ENCODE peak calls at places on chromosomes 4 and X, in six cellular contexts. One of them, this sample, is unnamed.

GRCh38 chrX:9897761-9898161 is 69.4 kb upstream of the CLDN34 start:
- DNase-seq in osteocyte: no peak
- DNase-seq in stimulated activated CD4-positive, alpha-beta T cell treated with anti-CD3 and anti-CD28 coated beads, Interleukin-1b, Interleukin-23, amount 100 ng/mL, for 24 hours: no peak
- DNase-seq in substantia nigra: no peak
- DNase-seq in posterior vena cava: no peak
- DNase-seq in fibroblast of pulmonary artery: peak
- DNase-seq in this sample: peak

GRCh38 chrX:155966876-155967275 is 30.6 kb upstream of the IL9R start:
- DNase-seq in osteocyte: no peak
- DNase-seq in stimulated activated CD4-positive, alpha-beta T cell treated with anti-CD3 and anti-CD28 coated beads, Interleukin-1b, Interleukin-23, amount 100 ng/mL, for 24 hours: no peak
- DNase-seq in substantia nigra: no peak
- DNase-seq in posterior vena cava: no peak
- DNase-seq in fibroblast of pulmonary artery: peak
- DNase-seq in this sample: peak

GRCh38 chr4:40427138-40427537 is 92.0 kb downstream of the CHRNA9 start:
- DNase-seq in osteocyte: no peak
- DNase-seq in stimulated activated CD4-positive, alpha-beta T cell treated with anti-CD3 and anti-CD28 coated beads, Interleukin-1b, Interleukin-23, amount 100 ng/mL, for 24 hours: no peak
- DNase-seq in substantia nigra: no peak
- DNase-seq in posterior vena cava: no peak
- DNase-seq in fibroblast of pulmonary artery: no peak
- DNase-seq in this sample: no peak

GRCh38 chr4:1502976-1503375 is 96.7 kb upstream of the NKX1-1 start:
- DNase-seq in osteocyte: peak
- DNase-seq in stimulated activated CD4-positive, alpha-beta T cell treated with anti-CD3 and anti-CD28 coated beads, Interleukin-1b, Interleukin-23, amount 100 ng/mL, for 24 hours: no peak
- DNase-seq in substantia nigra: no peak
- DNase-seq in posterior vena cava: peak
- DNase-seq in fibroblast of pulmonary artery: no peak
- DNase-seq in this sample: no peak

GRCh38 chr4:168028568-168028967 is 63.8 kb upstream of the ANXA10 start:
- DNase-seq in osteocyte: no peak
- DNase-seq in stimulated activated CD4-positive, alpha-beta T cell treated with anti-CD3 and anti-CD28 coated beads, Interleukin-1b, Interleukin-23, amount 100 ng/mL, for 24 hours: no peak
- DNase-seq in substantia nigra: no peak
- DNase-seq in posterior vena cava: no peak
- DNase-seq in fibroblast of pulmonary artery: peak
- DNase-seq in this sample: no peak

GRCh38 chrX:53684415-53685192 is 1.9 kb downstream of the HUWE1 start:
- DNase-seq in osteocyte: no peak
- DNase-seq in stimulated activated CD4-positive, alpha-beta T cell treated with anti-CD3 and anti-CD28 coated beads, Interleukin-1b, Interleukin-23, amount 100 ng/mL, for 24 hours: peak
- DNase-seq in substantia nigra: no peak
- DNase-seq in posterior vena cava: no peak
- DNase-seq in fibroblast of pulmonary artery: no peak
- DNase-seq in this sample: no peak

GRCh38 chrX:100381613-100382012 is 28.5 kb downstream of the PCDH19 start:
- DNase-seq in osteocyte: no peak
- DNase-seq in stimulated activated CD4-positive, alpha-beta T cell treated with anti-CD3 and anti-CD28 coated beads, Interleukin-1b, Interleukin-23, amount 100 ng/mL, for 24 hours: no peak
- DNase-seq in substantia nigra: no peak
- DNase-seq in posterior vena cava: no peak
- DNase-seq in fibroblast of pulmonary artery: peak
- DNase-seq in this sample: no peak

GRCh38 chrX:66915893-66916292 is 277.0 kb upstream of the EDA2R start:
- DNase-seq in osteocyte: no peak
- DNase-seq in stimulated activated CD4-positive, alpha-beta T cell treated with anti-CD3 and anti-CD28 coated beads, Interleukin-1b, Interleukin-23, amount 100 ng/mL, for 24 hours: no peak
- DNase-seq in substantia nigra: no peak
- DNase-seq in posterior vena cava: no peak
- DNase-seq in fibroblast of pulmonary artery: no peak
- DNase-seq in this sample: no peak

GRCh38 chr4:24044610-24045589 is 155.1 kb upstream of the PPARGC1A start:
- DNase-seq in osteocyte: no peak
- DNase-seq in stimulated activated CD4-positive, alpha-beta T cell treated with anti-CD3 and anti-CD28 coated beads, Interleukin-1b, Interleukin-23, amount 100 ng/mL, for 24 hours: no peak
- DNase-seq in substantia nigra: no peak
- DNase-seq in posterior vena cava: no peak
- DNase-seq in fibroblast of pulmonary artery: no peak
- DNase-seq in this sample: no peak

GRCh38 chr4:88569944-88570455 is 22.3 kb upstream of the HERC3 start:
- DNase-seq in osteocyte: no peak
- DNase-seq in stimulated activated CD4-positive, alpha-beta T cell treated with anti-CD3 and anti-CD28 coated beads, Interleukin-1b, Interleukin-23, amount 100 ng/mL, for 24 hours: no peak
- DNase-seq in substantia nigra: no peak
- DNase-seq in posterior vena cava: no peak
- DNase-seq in fibroblast of pulmonary artery: no peak
- DNase-seq in this sample: no peak

GRCh38 chr4:42483426-42484379 is 86.4 kb downstream of the SHISA3 start:
- DNase-seq in osteocyte: no peak
- DNase-seq in stimulated activated CD4-positive, alpha-beta T cell treated with anti-CD3 and anti-CD28 coated beads, Interleukin-1b, Interleukin-23, amount 100 ng/mL, for 24 hours: no peak
- DNase-seq in substantia nigra: no peak
- DNase-seq in posterior vena cava: no peak
- DNase-seq in fibroblast of pulmonary artery: peak
- DNase-seq in this sample: no peak

GRCh38 chr4:115215935-115216334 is 102.5 kb upstream of the NDST4 start:
- DNase-seq in osteocyte: no peak
- DNase-seq in stimulated activated CD4-positive, alpha-beta T cell treated with anti-CD3 and anti-CD28 coated beads, Interleukin-1b, Interleukin-23, amount 100 ng/mL, for 24 hours: no peak
- DNase-seq in substantia nigra: no peak
- DNase-seq in posterior vena cava: no peak
- DNase-seq in fibroblast of pulmonary artery: no peak
- DNase-seq in this sample: no peak

GRCh38 chr4:169611157-169611556 is 1.2 kb downstream of the NEK1 start:
- DNase-seq in osteocyte: no peak
- DNase-seq in stimulated activated CD4-positive, alpha-beta T cell treated with anti-CD3 and anti-CD28 coated beads, Interleukin-1b, Interleukin-23, amount 100 ng/mL, for 24 hours: no peak
- DNase-seq in substantia nigra: no peak
- DNase-seq in posterior vena cava: no peak
- DNase-seq in fibroblast of pulmonary artery: no peak
- DNase-seq in this sample: no peak

GRCh38 chr4:139853309-139853708 is 187.7 kb downstream of the MGST2 start:
- DNase-seq in osteocyte: no peak
- DNase-seq in stimulated activated CD4-positive, alpha-beta T cell treated with anti-CD3 and anti-CD28 coated beads, Interleukin-1b, Interleukin-23, amount 100 ng/mL, for 24 hours: no peak
- DNase-seq in substantia nigra: no peak
- DNase-seq in posterior vena cava: no peak
- DNase-seq in fibroblast of pulmonary artery: no peak
- DNase-seq in this sample: no peak

GRCh38 chr4:33959519-33959918 is 2284.8 kb downstream of the ARAP2 start:
- DNase-seq in osteocyte: no peak
- DNase-seq in stimulated activated CD4-positive, alpha-beta T cell treated with anti-CD3 and anti-CD28 coated beads, Interleukin-1b, Interleukin-23, amount 100 ng/mL, for 24 hours: no peak
- DNase-seq in substantia nigra: no peak
- DNase-seq in posterior vena cava: no peak
- DNase-seq in fibroblast of pulmonary artery: peak
- DNase-seq in this sample: no peak

GRCh38 chr4:143260750-143261149 is 75.9 kb upstream of the GAB1 start:
- DNase-seq in osteocyte: no peak
- DNase-seq in stimulated activated CD4-positive, alpha-beta T cell treated with anti-CD3 and anti-CD28 coated beads, Interleukin-1b, Interleukin-23, amount 100 ng/mL, for 24 hours: no peak
- DNase-seq in substantia nigra: no peak
- DNase-seq in posterior vena cava: no peak
- DNase-seq in fibroblast of pulmonary artery: no peak
- DNase-seq in this sample: peak

This sample was measured in mesenchymal stem cell.